ENCODE peak calls at places on chromosomes 7 and 10, in five cellular contexts. D, Q, U, P and G are unnamed samples.

GRCh38 chr10:71697938-71698709 is 21.5 kb downstream of the C10orf105 start:
- DNase-seq in D (no peak), Q (no peak), U (no peak), P (no peak), G (no peak)

GRCh38 chr10:125448596-125448995 is 234.4 kb downstream of the TEX36 start:
- DNase-seq in D (no peak), Q (no peak), U (no peak), P (no peak), G (no peak)

GRCh38 chr7:137820677-137821420 is 25.9 kb downstream of the DGKI start:
- DNase-seq in D (no peak), Q (peak), U (peak), P (peak), G (no peak)

GRCh38 chr10:21214329-21214728 is 311.2 kb downstream of the SKIDA1 start:
- DNase-seq in D (no peak), Q (no peak), U (no peak), P (no peak), G (no peak)

GRCh38 chr10:9833871-9834454 is 1183.7 kb upstream of the CELF2 start:
- DNase-seq in D (no peak), Q (no peak), U (no peak), P (no peak), G (no peak)

GRCh38 chr7:151999337-152000090 is 26.0 kb upstream of the GALNT11 start:
- DNase-seq in D (no peak), Q (no peak), U (no peak), P (no peak), G (no peak)

GRCh38 chr10:118332948-118333710 is 9.0 kb downstream of the FAM204A start:
- DNase-seq in D (no peak), Q (peak), U (no peak), P (no peak), G (no peak)

GRCh38 chr10:58326967-58327381 is 7.8 kb upstream of the UBE2D1 start:
- DNase-seq in D (no peak), Q (no peak), U (no peak), P (no peak), G (no peak)

GRCh38 chr7:151817315-151817690 is 59.6 kb downstream of the PRKAG2 start:
- DNase-seq in D (no peak), Q (no peak), U (no peak), P (no peak), G (no peak)

GRCh38 chr7:140542226-140542625 is 62.9 kb upstream of the MKRN1 start:
- DNase-seq in D (no peak), Q (no peak), U (no peak), P (no peak), G (no peak)

GRCh38 chr10:15791816-15792524 is 68.3 kb downstream of the MINDY3 start:
- DNase-seq in D (no peak), Q (no peak), U (no peak), P (no peak), G (no peak)

GRCh38 chr10:2985729-2986232 is 81.6 kb upstream of the PFKP start:
- DNase-seq in D (no peak), Q (no peak), U (no peak), P (no peak), G (no peak)

GRCh38 chr7:51104278-51104677 is 212.3 kb downstream of the COBL start:
- DNase-seq in D (no peak), Q (no peak), U (no peak), P (no peak), G (no peak)

GRCh38 chr10:110141185-110141584 is 66.2 kb upstream of the MXI1 start:
- DNase-seq in D (no peak), Q (no peak), U (no peak), P (no peak), G (peak)

GRCh38 chr10:3775671-3776551 is 9.1 kb downstream of the KLF6 start:
- DNase-seq in D (no peak), Q (no peak), U (no peak), P (no peak), G (no peak)

GRCh38 chr10:125107166-125107949 is 53.0 kb downstream of the CTBP2 start:
- DNase-seq in D (no peak), Q (no peak), U (no peak), P (no peak), G (no peak)

GRCh38 chr7:116306409-116307048 is 96.2 kb downstream of the TES start:
- DNase-seq in D (no peak), Q (no peak), U (no peak), P (no peak), G (no peak)

GRCh38 chr7:4749363-4749762 is 26.1 kb upstream of the AP5Z1 start:
- DNase-seq in D (no peak), Q (no peak), U (no peak), P (no peak), G (no peak)

GRCh38 chr7:44081266-44081748 is 1.0 kb downstream of the POLM start:
- DNase-seq in D (no peak), Q (no peak), U (no peak), P (no peak), G (no peak)

GRCh38 chr10:122459586-122460273 is 1.6 kb upstream of the HTRA1 start:
- DNase-seq in D (no peak), Q (no peak), U (no peak), P (no peak), G (no peak)

GRCh38 chr7:50793115-50793946 is 10.6 kb upstream of the GRB10 start:
- DNase-seq in D (peak), Q (peak), U (peak), P (peak), G (no peak)

GRCh38 chr10:35506741-35507140 is 98.4 kb upstream of the GJD4 start:
- DNase-seq in D (no peak), Q (no peak), U (no peak), P (no peak), G (no peak)

GRCh38 chr10:47030191-47030698 is 119.0 kb downstream of the PTPN20 start:
- DNase-seq in D (no peak), Q (no peak), U (no peak), P (no peak), G (no peak)

GRCh38 chr10:133143546-133143945 is 16.5 kb upstream of the KNDC1 start:
- DNase-seq in D (no peak), Q (no peak), U (no peak), P (no peak), G (no peak)

GRCh38 chr10:59361659-59362183 is 628 bp downstream of the FAM13C start:
- DNase-seq in D (no peak), Q (no peak), U (no peak), P (no peak), G (no peak)

GRCh38 chr7:101085000-101085948 is at the start of gene TRIM56:
- DNase-seq in D (peak), Q (peak), U (peak), P (peak), G (peak)

GRCh38 chr10:127801302-127801701 is 64.3 kb downstream of the FOXI2 start:
- DNase-seq in D (no peak), Q (no peak), U (no peak), P (no peak), G (no peak)

GRCh38 chr7:70573202-70573810 is 558.6 kb upstream of the GALNT17 start:
- DNase-seq in D (no peak), Q (no peak), U (peak), P (no peak), G (no peak)

GRCh38 chr7:76268376-76268775 is 34.1 kb upstream of the HSPB1 start:
- DNase-seq in D (no peak), Q (no peak), U (no peak), P (no peak), G (no peak)

GRCh38 chr10:64637939-64638338 is 1116.7 kb downstream of the REEP3 start:
- DNase-seq in D (no peak), Q (no peak), U (no peak), P (no peak), G (no peak)

GRCh38 chr10:60089095-60089494 is 182.7 kb upstream of the CCDC6 start:
- DNase-seq in D (no peak), Q (no peak), U (no peak), P (no peak), G (no peak)